ENCODE peak calls at places on chromosomes 7 and 10, in six cellular contexts. F is neural progenitor cell; P is LoVo; B is AG08396; I is stimulated activated CD4-positive, alpha-beta T cell treated with anti-CD3 and anti-CD28 coated beads, Interleukin-15, amount 100 ng/mL, for 24 hours; W is ureter. L is an unnamed sample.

GRCh38 chr7:121083790-121084251 is 95.3 kb downstream of the CPED1 start:
- DNase-seq in F (no peak), B (no peak), W (no peak), I (no peak), P (no peak), L (no peak)

GRCh38 chr7:5197811-5198210 is 7.8 kb downstream of the WIPI2 start:
- DNase-seq in W (no peak), B (no peak), I (no peak), P (no peak), F (no peak), L (no peak)

GRCh38 chr7:33799766-33800165 is 105.6 kb upstream of the BMPER start:
- DNase-seq in P (no peak), W (no peak), F (no peak), I (no peak), B (no peak), L (no peak)

GRCh38 chr10:132793871-132794849 is 8.2 kb upstream of the NKX6-2 start:
- DNase-seq in F (peak), B (no peak), I (no peak), P (peak), W (no peak), L (no peak)

GRCh38 chr10:119309423-119309770 is 102.0 kb downstream of the GRK5 start:
- DNase-seq in I (no peak), B (no peak), F (no peak), P (no peak), W (no peak), L (no peak)

GRCh38 chr10:48557511-48558123 is 47.3 kb downstream of the ARHGAP22 start:
- DNase-seq in W (peak), B (no peak), P (no peak), F (no peak), I (no peak), L (peak)

GRCh38 chr7:156657681-156658080 is 17.1 kb downstream of the RNF32 start:
- DNase-seq in W (no peak), I (no peak), B (no peak), P (no peak), F (no peak), L (no peak)

GRCh38 chr7:128738570-128739047 is 550 bp upstream of the CALU start:
- DNase-seq in I (no peak), F (no peak), P (no peak), W (peak), B (no peak), L (no peak)

GRCh38 chr10:103679096-103679790 is 176.1 kb downstream of the SH3PXD2A start:
- DNase-seq in P (no peak), F (no peak), I (no peak), W (no peak), B (no peak), L (no peak)

GRCh38 chr7:47293884-47294568 is 287.9 kb downstream of the TNS3 start:
- DNase-seq in F (no peak), B (no peak), I (no peak), P (no peak), W (no peak), L (no peak)

GRCh38 chr7:49295136-49295535 is 370.8 kb downstream of the CDC14C start:
- DNase-seq in I (no peak), B (no peak), W (no peak), P (no peak), F (no peak), L (no peak)

GRCh38 chr10:84256510-84257342 is 11.9 kb downstream of the RGR start:
- DNase-seq in F (peak), W (peak), P (no peak), B (peak), I (peak), L (peak)

GRCh38 chr10:73039635-73040034 is 57.0 kb downstream of the P4HA1 start:
- DNase-seq in B (peak), I (no peak), F (no peak), W (no peak), P (no peak), L (no peak)

GRCh38 chr10:101612872-101613271 is 24.8 kb downstream of the DPCD start:
- DNase-seq in B (no peak), W (no peak), P (no peak), F (peak), I (no peak), L (no peak)

L was measured in vagina.